ENCODE peak calls at places on chromosomes 3 and 15, in eight cellular contexts. R is suprapubic skin, M is heart left ventricle, Z is neural progenitor cell, O is neuronal stem cell, F is adrenal gland, J is stomach, G is HL-60. A is an unnamed sample. For H3K27me3, the result is how much of the 10 kb centered on the place peaks cover.

GRCh38 chr15:77819271-77819806 is 186.6 kb upstream of the LINGO1 start:
- DNase-seq in J (no peak), M (no peak), R (no peak), Z (peak), F (no peak), O (no peak), G (no peak), A (peak)

GRCh38 chr3:188052229-188052965 is 101.6 kb upstream of the LPP start:
- DNase-seq in Z (peak), O (peak), G (no peak), M (peak), J (peak), F (peak), R (peak), A (peak)

GRCh38 chr15:83092309-83092976 is 15.0 kb upstream of the TM6SF1 start:
- DNase-seq in G (peak), R (no peak), F (peak), Z (no peak), O (no peak), M (no peak), J (peak), A (peak)

GRCh38 chr3:85360742-85361387 is 402.1 kb downstream of the CADM2 start:
- DNase-seq in O (peak), M (no peak), G (no peak), J (peak), R (no peak), Z (peak), F (peak), A (peak)

GRCh38 chr15:39719109-39719508 is 63.5 kb downstream of the FSIP1 start:
- DNase-seq in G (no peak), F (no peak), Z (no peak), O (no peak), M (no peak), J (no peak), R (no peak), A (no peak)

GRCh38 chr3:134536760-134537159 is 50.9 kb downstream of the CEP63 start:
- DNase-seq in R (no peak), F (no peak), Z (no peak), M (no peak), G (no peak), O (no peak), J (no peak), A (no peak)

GRCh38 chr3:169041677-169042171 is 621.8 kb downstream of the MECOM start:
- DNase-seq in Z (peak), J (no peak), R (no peak), G (no peak), F (no peak), O (no peak), M (no peak), A (no peak)

GRCh38 chr15:77219846-77220245 is 148.9 kb upstream of the TSPAN3 start:
- DNase-seq in J (no peak), R (no peak), O (no peak), F (no peak), Z (no peak), M (no peak), G (no peak), A (no peak)

GRCh38 chr3:139561959-139562676 is 22.6 kb upstream of the RBP1 start:
- DNase-seq in M (no peak), Z (peak), F (peak), O (no peak), J (no peak), G (no peak), R (no peak), A (peak)

GRCh38 chr3:27696906-27697305 is 25.2 kb downstream of the EOMES start:
- DNase-seq in J (no peak), Z (peak), R (no peak), M (no peak), F (no peak), G (no peak), O (no peak), A (no peak)

GRCh38 chr15:99250494-99251435 is 516 bp upstream of the LRRC28 start:
- DNase-seq in O (peak), F (peak), M (peak), R (peak), J (peak), Z (peak), G (peak), A (peak)

GRCh38 chr3:171829841-171830559 is 13.1 kb upstream of the TMEM212 start:
- DNase-seq in F (peak), Z (peak), J (peak), R (no peak), M (peak), O (no peak), G (no peak), A (peak)

GRCh38 chr3:11236588-11237461 is 35.4 kb upstream of the ATG7 start:
- DNase-seq in R (no peak), O (peak), Z (peak), M (peak), G (no peak), F (peak), J (peak), A (peak)

GRCh38 chr3:32643354-32643753 is 41.6 kb upstream of the CNOT10 start:
- DNase-seq in J (no peak), M (no peak), R (no peak), F (no peak), G (no peak), O (no peak), Z (no peak), A (no peak)

GRCh38 chr15:72592676-72593075 is 61.8 kb upstream of the GOLGA6B start:
- DNase-seq in O (no peak), J (no peak), M (no peak), R (no peak), G (no peak), F (no peak), Z (no peak), A (no peak)

GRCh38 chr3:112187300-112187699 is 54.3 kb upstream of the GCSAM start:
- DNase-seq in Z (no peak), M (no peak), R (no peak), G (no peak), O (no peak), J (no peak), F (no peak), A (no peak)

GRCh38 chr3:177451940-177452484 is 254.7 kb upstream of the TBL1XR1 start:
- DNase-seq in O (no peak), R (no peak), G (no peak), F (no peak), M (no peak), J (no peak), Z (no peak), A (no peak)
- H3K27ac ChIP-seq in O (no peak), R (peak), G (no peak), F (peak), M (peak), J (peak), Z (no peak), A (no peak)

GRCh38 chr15:32030795-32031194 is 480 bp downstream of the CHRNA7 start:
- DNase-seq in G (no peak), Z (peak), F (no peak), J (no peak), M (no peak), O (no peak), R (no peak), A (peak)

GRCh38 chr15:32029862-32030781 is at the start of gene CHRNA7:
- DNase-seq in G (peak), R (no peak), Z (peak), M (peak), F (peak), O (peak), J (peak), A (peak)

GRCh38 chr15:32033186-32033890 is 3.0 kb downstream of the CHRNA7 start:
- DNase-seq in R (no peak), G (no peak), F (no peak), M (no peak), J (peak), O (no peak), Z (no peak), A (no peak)

GRCh38 chr15:32028921-32029320 is 1.4 kb upstream of the CHRNA7 start:
- DNase-seq in Z (peak), G (no peak), R (no peak), M (no peak), F (no peak), O (peak), J (no peak), A (peak)

DNA sequence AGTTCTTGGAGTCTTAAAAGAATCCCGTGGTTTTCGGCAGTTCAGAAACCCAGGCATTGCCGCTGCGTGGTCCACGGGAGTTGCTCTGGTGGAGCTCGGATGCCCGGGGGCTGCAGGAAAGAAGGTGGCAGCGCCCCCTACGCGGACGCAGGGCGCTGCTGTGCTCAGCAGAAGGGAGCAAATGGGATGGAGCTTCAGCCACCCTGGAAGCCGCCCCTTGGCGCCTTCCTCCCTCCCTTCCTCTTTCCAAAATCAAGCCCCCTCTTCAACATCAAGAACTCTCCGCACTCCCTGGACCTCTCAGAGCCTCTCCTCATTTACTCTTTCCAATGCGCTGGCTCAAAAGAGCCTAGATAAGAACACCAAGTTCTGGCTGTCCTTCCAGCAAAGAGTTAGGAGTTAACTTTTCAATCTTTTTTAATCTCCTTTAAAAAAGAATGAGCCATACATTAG is 880 bp upstream of the CHRNA7 start:
- DNase-seq in F (no peak), R (no peak), M (no peak), J (peak), Z (peak), O (peak), G (no peak), A (peak)
- H3K27me3 ChIP-seq in F (under half), R (under half), M (half or more), J (under half), Z (under half), O (under half), G (under half), A (under half)

GRCh38 chr3:9729419-9729818 is 2.1 kb upstream of the BRPF1 start:
- DNase-seq in R (no peak), F (no peak), G (no peak), Z (no peak), J (no peak), O (no peak), M (no peak), A (no peak)

GRCh38 chr3:9730747-9731205 is 759 bp upstream of the BRPF1 start:
- DNase-seq in R (peak), F (no peak), J (no peak), Z (no peak), G (no peak), M (no peak), O (no peak), A (no peak)

GRCh38 chr3:9731206-9732079 is at the start of gene BRPF1:
- DNase-seq in Z (peak), M (peak), J (peak), F (peak), G (peak), R (peak), O (peak), A (peak)

GRCh38 chr3:9732080-9732752 is 681 bp downstream of the BRPF1 start:
- DNase-seq in O (no peak), M (no peak), F (no peak), G (no peak), R (no peak), J (peak), Z (peak), A (no peak)

DNA sequence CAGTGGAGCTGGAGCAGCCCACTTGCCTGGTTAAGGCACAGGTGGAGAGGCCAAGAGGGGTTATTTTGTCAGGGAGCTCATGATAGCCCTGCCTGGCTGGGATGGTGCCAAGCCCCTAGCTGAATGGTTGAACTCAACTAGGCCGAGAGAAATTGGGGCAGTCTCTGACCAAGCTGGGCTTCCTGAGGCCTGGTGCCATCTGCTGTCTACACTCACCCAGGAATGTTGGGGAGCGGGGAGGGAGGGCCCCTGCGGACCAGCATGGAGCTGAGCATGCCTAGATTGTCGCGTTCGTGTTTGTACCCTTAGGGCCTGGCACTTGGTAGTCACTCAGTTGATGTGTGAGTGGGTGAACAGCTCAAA is 1.2 kb downstream of the BRPF1 start:
- DNase-seq in Z (no peak), F (no peak), M (no peak), R (no peak), J (no peak), G (no peak), O (no peak), A (no peak)
- H3K4me3 ChIP-seq in Z (peak), F (peak), M (peak), R (peak), J (peak), G (peak), O (peak), A (peak)

GRCh38 chr3:52623234-52623792 is 62.4 kb downstream of the PBRM1 start:
- DNase-seq in F (no peak), O (no peak), R (no peak), Z (no peak), J (no peak), M (no peak), G (no peak), A (no peak)

GRCh38 chr3:52625041-52625440 is 60.7 kb downstream of the PBRM1 start:
- DNase-seq in O (no peak), J (no peak), G (no peak), M (no peak), Z (no peak), F (no peak), R (no peak), A (no peak)

GRCh38 chr3:52614689-52615088 is 71.0 kb downstream of the PBRM1 start:
- DNase-seq in M (no peak), Z (no peak), G (no peak), F (no peak), J (no peak), R (no peak), O (no peak), A (no peak)

GRCh38 chr3:52615178-52615577 is 70.5 kb downstream of the PBRM1 start:
- DNase-seq in O (no peak), G (no peak), R (no peak), M (no peak), F (no peak), J (no peak), Z (no peak), A (no peak)

GRCh38 chr3:52620580-52620979 is 65.1 kb downstream of the PBRM1 start:
- DNase-seq in R (no peak), Z (no peak), M (no peak), F (no peak), J (no peak), G (no peak), O (no peak), A (no peak)
- H3K27ac ChIP-seq in R (no peak), Z (no peak), M (no peak), F (no peak), J (no peak), G (no peak), O (no peak), A (no peak)

A was measured in WERI-Rb-1.